ENCODE peak calls at places on chromosomes 1 and 21, in six cellular contexts. L is lung; D is sigmoid colon; Y is CD8-positive, alpha-beta T cell; A is PC-9; K is OCI-LY7. W is an unnamed sample.

GRCh38 chr1:1782399-1783221 is 4.3 kb upstream of the NADK start:
- DNase-seq in Y (no peak), D (no peak), K (peak; percentile 60), L (peak; percentile 81), A (peak; percentile 80), W (peak; percentile 79)

GRCh38 chr1:206430031-206430983 is 40.0 kb upstream of the IKBKE start:
- DNase-seq in D (no peak), Y (no peak), A (no peak), L (no peak), K (no peak), W (no peak)

GRCh38 chr1:94864821-94865220 is 44.7 kb downstream of the SLC44A3 start:
- DNase-seq in L (no peak), D (no peak), A (no peak), Y (no peak), K (no peak), W (peak; percentile 45)

GRCh38 chr1:101757985-101758384 is 238.7 kb downstream of the OLFM3 start:
- DNase-seq in D (no peak), A (no peak), K (no peak), L (no peak), Y (no peak), W (no peak)

GRCh38 chr21:35134299-35134698 is 85.2 kb upstream of the RUNX1 start:
- DNase-seq in L (no peak), A (no peak), Y (no peak), K (no peak), D (no peak), W (no peak)

GRCh38 chr1:26482921-26483320 is 10.7 kb downstream of the HMGN2 start:
- DNase-seq in A (no peak), Y (no peak), L (no peak), K (no peak), D (no peak), W (no peak)

GRCh38 chr1:156874142-156874541 is 13.5 kb downstream of the NTRK1 start:
- DNase-seq in K (no peak), A (no peak), Y (no peak), D (no peak), L (no peak), W (no peak)

GRCh38 chr21:25735895-25736597 is 1.3 kb downstream of the GABPA start:
- DNase-seq in Y (no peak), A (no peak), D (no peak), L (no peak), K (peak; percentile 32), W (no peak)

GRCh38 chr21:34008618-34009017 is 64.8 kb upstream of the MRPS6 start:
- DNase-seq in K (no peak), Y (no peak), A (no peak), L (no peak), D (no peak), W (no peak)

GRCh38 chr21:46156678-46157077 is 1.3 kb upstream of the FTCD start:
- DNase-seq in L (no peak), Y (no peak), D (no peak), A (no peak), K (no peak), W (no peak)

GRCh38 chr1:42765832-42766722 is 751 bp downstream of the P3H1 start:
- DNase-seq in D (peak; percentile 77), Y (peak; percentile 24), A (peak; percentile 23), L (peak; percentile 41), K (peak; percentile 58), W (peak; percentile 48)

GRCh38 chr1:82091274-82091673 is 290.5 kb downstream of the ADGRL2 start:
- DNase-seq in D (no peak), L (no peak), K (no peak), Y (no peak), A (no peak), W (no peak)

GRCh38 chr1:86435327-86435726 is 11.4 kb downstream of the CLCA2 start:
- DNase-seq in Y (no peak), D (no peak), L (no peak), A (no peak), K (no peak), W (no peak)

GRCh38 chr1:39818482-39818881 is 29.8 kb upstream of the BMP8B start:
- DNase-seq in K (no peak), A (peak; percentile 64), Y (no peak), L (no peak), D (no peak), W (peak; percentile 54)

GRCh38 chr21:32347887-32348450 is 44.8 kb downstream of the URB1 start:
- DNase-seq in D (no peak), L (no peak), K (no peak), Y (no peak), A (no peak), W (no peak)

GRCh38 chr1:98723574-98723973 is 62.1 kb downstream of the SNX7 start:
- DNase-seq in L (no peak), Y (no peak), K (no peak), A (no peak), D (no peak), W (no peak)

GRCh38 chr1:156378557-156378956 is 9.5 kb downstream of the RHBG start:
- DNase-seq in D (no peak), K (no peak), L (no peak), Y (no peak), A (no peak), W (no peak)

DNA sequence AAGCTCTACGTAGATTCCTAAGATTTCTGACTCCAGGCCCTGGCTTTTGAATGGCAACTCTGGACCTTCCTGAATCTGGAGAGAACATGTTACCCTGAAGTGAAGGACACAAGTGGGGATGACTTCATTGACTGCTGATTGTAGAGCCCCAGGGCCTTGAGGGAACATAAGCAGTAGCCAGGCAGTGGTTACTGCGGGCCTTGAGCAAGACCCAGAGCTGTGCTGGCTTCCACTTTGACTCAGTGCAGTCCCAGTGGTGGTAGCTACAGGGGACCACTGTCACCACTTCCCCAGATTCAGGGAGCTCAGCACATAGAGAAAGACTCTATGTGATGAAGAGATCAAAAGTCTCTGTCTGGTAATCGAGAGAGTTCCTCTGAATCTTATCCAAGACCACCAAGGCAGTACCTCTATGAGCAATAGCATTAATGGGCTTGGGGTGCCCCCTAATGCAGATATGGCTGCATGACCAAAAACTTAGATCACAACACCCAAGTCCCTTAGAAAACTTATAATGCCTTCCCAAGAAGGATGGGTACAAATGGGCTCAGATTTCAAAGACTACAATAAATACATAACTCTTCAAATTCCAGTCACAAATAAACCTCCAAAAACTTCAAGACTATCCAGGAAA is 1278.3 kb downstream of the AMY1C start:
- DNase-seq in Y (no peak), K (peak; percentile 45), A (no peak), L (no peak), D (no peak), W (no peak)
- TF ChIP-seq CTCF in Y (no peak), K (peak; percentile 80), A (no peak), L (no peak), D (no peak), W (no peak)

GRCh38 chr1:220251272-220251671 is 21.0 kb downstream of the RAB3GAP2 start:
- DNase-seq in D (no peak), A (no peak), L (no peak), Y (no peak), K (no peak), W (no peak)
- H3K9me3 ChIP-seq in D (peaks cover 14% of the 10 kb centered on the region), A (peaks cover 20% of the 10 kb centered on the region), L (peaks cover 3% of the 10 kb centered on the region), Y (peaks cover 12% of the 10 kb centered on the region), K (peaks cover 35% of the 10 kb centered on the region), W (no peaks in the 10 kb centered on the region)

GRCh38 chr1:74693473-74693872 is 19.9 kb upstream of the ERICH3 start:
- DNase-seq in A (peak; percentile 3), K (no peak), L (no peak), D (no peak), Y (no peak), W (no peak)
- H3K4me1 ChIP-seq in A (peaks cover 12% of the 10 kb centered on the region), K (peaks cover 10% of the 10 kb centered on the region), L (no peaks in the 10 kb centered on the region), D (no peaks in the 10 kb centered on the region), Y (no peaks in the 10 kb centered on the region), W (peaks cover 11% of the 10 kb centered on the region)

GRCh38 chr1:117312453-117313138 is 54.7 kb upstream of the MAN1A2 start:
- DNase-seq in K (peak; percentile 42), A (no peak), D (no peak), Y (no peak), L (no peak), W (peak; percentile 49)
- TF ChIP-seq CTCF in K (peak; percentile 80), A (peak; percentile 88), D (no peak), Y (peak; percentile 62), L (peak; percentile 8), W (peak; percentile 71)

GRCh38 chr1:32525661-32526444 is 13.4 kb upstream of the ZBTB8A start:
- DNase-seq in D (no peak), A (no peak), K (no peak), L (no peak), Y (no peak), W (no peak)
- H3K9me3 ChIP-seq in D (no peaks in the 10 kb centered on the region), A (no peaks in the 10 kb centered on the region), K (no peaks in the 10 kb centered on the region), L (no peaks in the 10 kb centered on the region), Y (no peaks in the 10 kb centered on the region), W (no peaks in the 10 kb centered on the region)

DNA sequence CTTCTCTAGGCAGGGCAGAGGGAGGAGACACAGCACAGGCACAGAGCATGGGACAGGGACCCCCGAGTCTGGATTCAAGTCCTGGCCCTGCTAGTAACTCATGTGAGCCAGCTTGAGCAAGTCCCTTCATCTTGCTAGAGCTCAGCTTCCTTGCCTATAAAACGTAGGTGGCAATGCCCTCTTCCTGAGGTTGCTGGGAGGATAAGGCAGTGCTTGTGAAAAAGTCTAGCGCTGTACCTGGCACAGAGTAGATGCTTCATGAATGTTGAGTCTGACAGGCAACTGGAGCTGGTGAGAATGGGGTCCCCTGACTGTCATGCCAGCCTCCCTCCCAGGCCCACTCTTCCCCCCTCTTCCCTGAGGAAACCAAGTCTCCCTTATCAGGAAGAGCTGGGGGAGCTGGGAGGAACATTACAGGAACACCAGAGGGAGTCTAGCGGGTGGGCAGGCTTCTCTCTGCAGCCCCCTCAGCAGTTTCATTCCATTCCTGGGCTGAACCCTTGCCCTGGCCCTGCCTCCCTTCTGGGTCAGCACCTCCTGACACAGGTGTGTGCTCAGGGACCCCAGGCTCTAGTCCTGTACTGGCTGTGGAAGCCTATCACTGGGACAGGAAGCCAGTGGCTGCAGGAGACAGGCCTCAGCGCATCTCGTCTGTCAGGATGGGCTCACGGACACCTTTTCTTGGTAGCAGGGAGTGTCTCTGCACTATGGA is 9.9 kb downstream of the CHRNB2 start:
- DNase-seq in K (no peak), L (no peak), D (no peak), Y (no peak), A (no peak), W (no peak)
- H3K4me1 ChIP-seq in K (peaks cover 47% of the 10 kb centered on the region), L (peaks cover 5% of the 10 kb centered on the region), D (no peaks in the 10 kb centered on the region), Y (no peaks in the 10 kb centered on the region), A (no peaks in the 10 kb centered on the region), W (no peaks in the 10 kb centered on the region)

GRCh38 chr1:24849653-24850295 is 80.3 kb downstream of the RUNX3 start:
- DNase-seq in K (peak; percentile 40), A (no peak), L (no peak), D (peak; percentile 61), Y (peak; percentile 25), W (no peak)
- TF ChIP-seq CTCF in K (peak; percentile 57), A (no peak), L (peak; percentile 19), D (no peak), Y (no peak), W (no peak)

DNA sequence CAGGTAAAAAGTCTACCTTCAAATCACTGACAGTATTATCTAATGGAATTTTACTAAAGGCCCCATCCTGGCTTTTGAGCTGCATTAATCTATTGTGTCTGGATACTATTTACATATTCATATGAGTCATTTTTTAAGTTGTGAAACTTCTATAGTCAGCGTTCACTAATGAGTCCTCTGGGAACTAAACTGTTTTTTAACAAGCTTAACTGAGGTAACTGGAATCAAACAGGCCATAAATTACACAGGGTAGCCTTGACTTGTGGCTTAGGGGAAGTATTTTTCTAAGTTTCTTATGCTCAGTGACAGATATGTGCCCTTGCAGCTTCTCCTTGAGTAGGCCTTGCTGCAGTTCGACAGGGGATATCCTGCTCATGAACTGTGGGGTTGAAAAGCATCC is 68.8 kb downstream of the JMJD4 start:
- DNase-seq in K (no peak), D (no peak), L (no peak), A (no peak), Y (no peak), W (no peak)
- H3K9me3 ChIP-seq in K (peaks cover 37% of the 10 kb centered on the region), D (peaks cover 59% of the 10 kb centered on the region), L (peaks cover 68% of the 10 kb centered on the region), A (peaks cover 47% of the 10 kb centered on the region), Y (peaks cover 65% of the 10 kb centered on the region), W (peaks cover 76% of the 10 kb centered on the region)

W was measured in body of pancreas.